ENCODE peak calls at places on chromosomes 13 and 19, in nine cellular contexts. K is effector memory CD8-positive, alpha-beta T cell; B is stimulated activated CD8-positive, alpha-beta memory T cell treated with anti-CD3 and anti-CD28 coated beads, Interleukin-12 subunit alpha, Interleukin-12 subunit beta, amount 100 ng/mL, for 4 hours; Y is stimulated activated CD4-positive, alpha-beta T cell treated with anti-CD3 and anti-CD28 coated beads, Interleukin-15, amount 100 ng/mL, for 1 hour; Z is endothelial cell; U is ELR; H is heart left ventricle; S is A549; X is HCT116. C is an unnamed sample.

GRCh38 chr13:46552888-46553520 is at the start of gene LRCH1:
- DNase-seq in K (peak), B (peak), Y (peak), Z (peak), U (peak), H (peak), S (peak), X (peak), C (peak)

GRCh38 chr19:10655457-10656312 is 1.5 kb downstream of the ILF3 start:
- DNase-seq in K (no peak), B (no peak), Y (no peak), Z (peak), U (peak), H (no peak), S (no peak), X (no peak), C (no peak)

GRCh38 chr19:47305309-47305751 is 4.3 kb upstream of the C5AR1 start:
- DNase-seq in K (peak), B (peak), Y (peak), Z (peak), U (peak), H (peak), S (peak), X (peak), C (peak)

GRCh38 chr19:39913682-39914333 is 20.6 kb downstream of the FCGBP start:
- DNase-seq in K (no peak), B (no peak), Y (no peak), Z (no peak), U (no peak), H (no peak), S (no peak), X (no peak), C (no peak)

GRCh38 chr13:70311175-70311574 is 202.9 kb upstream of the KLHL1 start:
- DNase-seq in K (no peak), B (no peak), Y (no peak), Z (no peak), U (no peak), H (no peak), S (no peak), X (no peak), C (no peak)

GRCh38 chr19:35739275-35740107 is 2.8 kb downstream of the IGFLR1 start:
- DNase-seq in K (no peak), B (no peak), Y (no peak), Z (no peak), U (no peak), H (no peak), S (no peak), X (no peak), C (no peak)

GRCh38 chr19:34241513-34242337 is 12.6 kb upstream of the GARRE1 start:
- DNase-seq in K (no peak), B (no peak), Y (no peak), Z (peak), U (peak), H (no peak), S (peak), X (no peak), C (no peak)

GRCh38 chr13:28220166-28220565 is 81.8 kb downstream of the PAN3 start:
- DNase-seq in K (no peak), B (no peak), Y (no peak), Z (no peak), U (peak), H (no peak), S (no peak), X (no peak), C (no peak)

GRCh38 chr19:1251233-1251502 is 2.8 kb downstream of the MIDN start:
- DNase-seq in K (no peak), B (no peak), Y (no peak), Z (peak), U (peak), H (peak), S (no peak), X (no peak), C (no peak)

GRCh38 chr19:50803633-50804419 is 13.6 kb downstream of the ACP4 start:
- DNase-seq in K (peak), B (peak), Y (peak), Z (peak), U (peak), H (no peak), S (no peak), X (no peak), C (no peak)

GRCh38 chr19:11887247-11887617 is 350 bp upstream of the ZNF69 start:
- DNase-seq in K (no peak), B (no peak), Y (no peak), Z (no peak), U (peak), H (no peak), S (no peak), X (no peak), C (no peak)

GRCh38 chr19:4851551-4852290 is 15.7 kb downstream of the PLIN3 start:
- DNase-seq in K (peak), B (peak), Y (peak), Z (peak), U (peak), H (peak), S (peak), X (no peak), C (peak)

GRCh38 chr19:18905520-18906236 is 9.7 kb upstream of the CERS1 start:
- DNase-seq in K (no peak), B (no peak), Y (no peak), Z (no peak), U (no peak), H (no peak), S (no peak), X (no peak), C (no peak)

GRCh38 chr13:41720839-41721561 is 239.9 kb downstream of the VWA8 start:
- DNase-seq in K (no peak), B (no peak), Y (no peak), Z (no peak), U (no peak), H (no peak), S (no peak), X (no peak), C (no peak)

GRCh38 chr13:72645521-72645920 is 81.9 kb downstream of the MZT1 start:
- DNase-seq in K (no peak), B (no peak), Y (no peak), Z (no peak), U (no peak), H (no peak), S (no peak), X (no peak), C (no peak)

GRCh38 chr13:40161008-40161694 is 505.3 kb downstream of the FOXO1 start:
- DNase-seq in K (no peak), B (no peak), Y (no peak), Z (no peak), U (peak), H (no peak), S (no peak), X (no peak), C (no peak)

GRCh38 chr13:109376936-109377335 is 409.4 kb downstream of the IRS2 start:
- DNase-seq in K (no peak), B (no peak), Y (no peak), Z (no peak), U (no peak), H (no peak), S (no peak), X (no peak), C (no peak)

GRCh38 chr13:71051573-71051972 is 815.4 kb downstream of the DACH1 start:
- DNase-seq in K (no peak), B (no peak), Y (no peak), Z (no peak), U (no peak), H (no peak), S (no peak), X (no peak), C (no peak)

GRCh38 chr13:42486711-42487198 is 87.2 kb upstream of the TNFSF11 start:
- DNase-seq in K (no peak), B (no peak), Y (no peak), Z (no peak), U (peak), H (no peak), S (peak), X (no peak), C (no peak)

GRCh38 chr19:22426901-22427300 is 4.8 kb upstream of the ZNF98 start:
- DNase-seq in K (no peak), B (no peak), Y (no peak), Z (no peak), U (no peak), H (no peak), S (no peak), X (no peak), C (no peak)

GRCh38 chr19:30004403-30004802 is 62.4 kb downstream of the URI1 start:
- DNase-seq in K (no peak), B (no peak), Y (no peak), Z (no peak), U (no peak), H (no peak), S (no peak), X (no peak), C (no peak)